ENCODE peak calls at places on chromosomes 3 and 15, in seven cellular contexts. V is amniotic stem cell; B is IMR-90; L is HS-27A; N is thoracic aorta; R is COR-L47; U is stimulated activated CD8-positive, alpha-beta memory T cell treated with anti-CD3 and anti-CD28 coated beads, Interleukin-4, amount 100 ng/mL, for 24 hours. I is an unnamed sample.

GRCh38 chr3:122988507-122988906 is 39.1 kb downstream of the SEMA5B start:
- DNase-seq in V (no peak), B (no peak), L (no peak), N (no peak), R (peak; percentile 86), U (no peak), I (no peak)

GRCh38 chr3:46422617-46423016 is 15.6 kb downstream of the CCRL2 start:
- DNase-seq in V (no peak), B (peak; percentile 13), L (no peak), N (no peak), R (no peak), U (no peak), I (no peak)

GRCh38 chr3:192637803-192638202 is 89.5 kb downstream of the FGF12 start:
- DNase-seq in V (no peak), B (no peak), L (no peak), N (no peak), R (peak; percentile 27), U (no peak), I (no peak)

GRCh38 chr15:56919708-56920637 is 1.5 kb downstream of the TCF12 start:
- DNase-seq in V (no peak), B (peak; percentile 35), L (no peak), N (no peak), R (peak; percentile 34), U (no peak), I (peak; percentile 16)

GRCh38 chr15:58521293-58521991 is 89.7 kb downstream of the LIPC start:
- DNase-seq in V (no peak), B (peak; percentile 84), L (no peak), N (no peak), R (no peak), U (no peak), I (peak; percentile 29)

GRCh38 chr15:88654430-88655102 is 15.8 kb downstream of the ISG20 start:
- DNase-seq in V (no peak), B (no peak), L (no peak), N (no peak), R (no peak), U (no peak), I (no peak)

GRCh38 chr3:120524171-120524923 is 71.8 kb upstream of the NDUFB4 start:
- DNase-seq in V (no peak), B (peak; percentile 55), L (no peak), N (no peak), R (no peak), U (no peak), I (no peak)

GRCh38 chr3:130968231-130968630 is 58.4 kb downstream of the ASTE1 start:
- DNase-seq in V (no peak), B (peak; percentile 77), L (no peak), N (no peak), R (no peak), U (no peak), I (no peak)

GRCh38 chr15:76470691-76471090 is 134.1 kb downstream of the ISL2 start:
- DNase-seq in V (no peak), B (peak; percentile 67), L (no peak), N (no peak), R (no peak), U (no peak), I (no peak)

GRCh38 chr3:11379238-11379823 is 107.1 kb downstream of the ATG7 start:
- DNase-seq in V (peak; percentile 37), B (peak; percentile 70), L (peak; percentile 48), N (no peak), R (no peak), U (no peak), I (no peak)

GRCh38 chr3:64055076-64055475 is 31.8 kb upstream of the PSMD6 start:
- DNase-seq in V (no peak), B (no peak), L (no peak), N (no peak), R (no peak), U (no peak), I (no peak)

GRCh38 chr15:60047701-60048100 is 43.6 kb downstream of the FOXB1 start:
- DNase-seq in V (no peak), B (no peak), L (peak; percentile 51), N (no peak), R (no peak), U (no peak), I (no peak)

GRCh38 chr3:16890605-16891333 is 6.0 kb downstream of the PLCL2 start:
- DNase-seq in V (no peak), B (peak; percentile 23), L (no peak), N (no peak), R (no peak), U (no peak), I (no peak)

GRCh38 chr15:40155270-40155910 is 5.5 kb upstream of the BUB1B start:
- DNase-seq in V (no peak), B (no peak), L (no peak), N (no peak), R (peak; percentile 68), U (no peak), I (no peak)

GRCh38 chr3:169971522-169971921 is 4.9 kb downstream of the SEC62 start:
- DNase-seq in V (no peak), B (no peak), L (no peak), N (no peak), R (no peak), U (no peak), I (no peak)

GRCh38 chr3:148998297-148998696 is 7.0 kb downstream of the GYG1 start:
- DNase-seq in V (no peak), B (peak; percentile 41), L (no peak), N (no peak), R (no peak), U (no peak), I (no peak)

GRCh38 chr15:48925714-48926223 is 38.0 kb downstream of the SHC4 start:
- DNase-seq in V (peak; percentile 83), B (peak; percentile 97), L (peak; percentile 83), N (no peak), R (no peak), U (no peak), I (no peak)

GRCh38 chr3:4898454-4899313 is 80.6 kb upstream of the BHLHE40 start:
- DNase-seq in V (no peak), B (peak; percentile 9), L (no peak), N (no peak), R (no peak), U (no peak), I (no peak)

GRCh38 chr3:173599673-173600072 is 202.1 kb downstream of the NLGN1 start:
- DNase-seq in V (no peak), B (peak; percentile 17), L (no peak), N (no peak), R (no peak), U (no peak), I (no peak)

GRCh38 chr3:49133226-49133951 is 539 bp upstream of the LAMB2 start:
- DNase-seq in V (peak; percentile 76), B (peak; percentile 85), L (peak; percentile 77), N (peak; percentile 34), R (peak; percentile 37), U (no peak), I (peak; percentile 76)

GRCh38 chr3:125051715-125052581 is 3.8 kb downstream of the HEG1 start:
- DNase-seq in V (peak; percentile 74), B (peak; percentile 91), L (peak; percentile 65), N (peak; percentile 34), R (no peak), U (peak; percentile 65), I (peak; percentile 72)

GRCh38 chr3:117941756-117942155 is 1092.9 kb downstream of the IGSF11 start:
- DNase-seq in V (no peak), B (no peak), L (no peak), N (no peak), R (no peak), U (no peak), I (no peak)

GRCh38 chr15:52414936-52415335 is 113.7 kb downstream of the MYO5A start:
- DNase-seq in V (no peak), B (no peak), L (no peak), N (no peak), R (no peak), U (no peak), I (no peak)

GRCh38 chr3:15794842-15795562 is 2.8 kb downstream of the ANKRD28 start:
- DNase-seq in V (no peak), B (no peak), L (no peak), N (no peak), R (no peak), U (no peak), I (no peak)

GRCh38 chr15:70632981-70633380 is 130.4 kb downstream of the UACA start:
- DNase-seq in V (no peak), B (no peak), L (no peak), N (no peak), R (no peak), U (no peak), I (no peak)

I was measured in gastrocnemius medialis.